ENCODE peak calls at places on chromosomes 6 and 20, in eight cellular contexts. R is PC-3; U is neural crest cell; H is activated CD8-positive, alpha-beta T cell treated with anti-CD3 and anti-CD28 coated beads, Interleukin-2, amount 10 ng/mL, durations not matched to agents 7 days and 5 days; V is NCI-H1436; Z is EL; X is T follicular helper cell; I is astrocyte. C is an unnamed sample.

GRCh38 chr6:46011241-46012085 is 4.2 kb downstream of the CLIC5 start:
- DNase-seq in R (no peak), U (no peak), H (peak), V (no peak), Z (peak), X (peak), I (no peak), C (no peak)

GRCh38 chr6:122869437-122870024 is 80.5 kb downstream of the SMPDL3A start:
- DNase-seq in R (peak), U (peak), H (no peak), V (peak), Z (peak), X (no peak), I (peak), C (peak)

GRCh38 chr20:46088409-46089075 is 1.2 kb downstream of the NCOA5 start:
- DNase-seq in R (peak), U (no peak), H (peak), V (no peak), Z (peak), X (no peak), I (peak), C (no peak)

GRCh38 chr6:104472245-104472644 is 387.5 kb downstream of the HACE1 start:
- DNase-seq in R (no peak), U (no peak), H (no peak), V (no peak), Z (no peak), X (no peak), I (no peak), C (peak)

GRCh38 chr6:114101255-114101654 is 130.3 kb upstream of the HDAC2 start:
- DNase-seq in R (no peak), U (no peak), H (no peak), V (no peak), Z (no peak), X (no peak), I (no peak), C (no peak)

GRCh38 chr6:40983752-40984151 is 55.3 kb downstream of the UNC5CL start:
- DNase-seq in R (no peak), U (no peak), H (no peak), V (no peak), Z (no peak), X (no peak), I (no peak), C (no peak)

GRCh38 chr6:108556864-108557493 is 3.7 kb upstream of the FOXO3 start:
- DNase-seq in R (peak), U (no peak), H (no peak), V (no peak), Z (peak), X (no peak), I (no peak), C (no peak)

GRCh38 chr6:34795836-34796425 is 4.0 kb downstream of the BLTP3A start:
- DNase-seq in R (peak), U (no peak), H (no peak), V (no peak), Z (peak), X (no peak), I (peak), C (no peak)

GRCh38 chr6:98352348-98352747 is 482.0 kb upstream of the POU3F2 start:
- DNase-seq in R (no peak), U (no peak), H (no peak), V (no peak), Z (no peak), X (no peak), I (no peak), C (no peak)

C was measured in NCI-H1092 treated with DMSO at 0.1 percent for 48 hours.